ENCODE peak calls at places on chromosomes 3 and 15, in seven cellular contexts. N is astrocyte, T is neuronal stem cell, E is stomach, R is breast epithelium, S is A549, Z is fibroblast of lung. C is an unnamed sample.

GRCh38 chr15:35444557-35445204 is 101.3 kb downstream of the DPH6 start:
- DNase-seq in N (peak; percentile 30), T (peak; percentile 47), E (no peak), R (no peak), S (peak; percentile 47), Z (peak; percentile 77), C (no peak)

GRCh38 chr3:31369637-31370036 is 163.1 kb upstream of the STT3B start:
- DNase-seq in N (peak; percentile 13), T (no peak), E (no peak), R (no peak), S (peak; percentile 14), Z (peak; percentile 25), C (no peak)

GRCh38 chr15:94230886-94231727 is at the start of gene MCTP2:
- DNase-seq in N (peak; percentile 37), T (peak; percentile 47), E (peak; percentile 89), R (peak; percentile 69), S (peak; percentile 11), Z (peak; percentile 56), C (peak; percentile 79)

GRCh38 chr3:133854971-133855370 is 40.7 kb downstream of the RAB6B start:
- DNase-seq in N (no peak), T (no peak), E (no peak), R (no peak), S (no peak), Z (no peak), C (no peak)

GRCh38 chr3:71838406-71838805 is 53.5 kb upstream of the PROK2 start:
- DNase-seq in N (no peak), T (no peak), E (no peak), R (no peak), S (no peak), Z (no peak), C (no peak)

GRCh38 chr15:36774765-36775164 is 195.3 kb downstream of the CDIN1 start:
- DNase-seq in N (no peak), T (no peak), E (no peak), R (no peak), S (no peak), Z (no peak), C (no peak)

GRCh38 chr3:106729481-106729880 is 647.8 kb upstream of the CCDC54 start:
- DNase-seq in N (no peak), T (no peak), E (no peak), R (no peak), S (no peak), Z (no peak), C (no peak)

GRCh38 chr3:192223815-192224214 is 503.5 kb downstream of the FGF12 start:
- DNase-seq in N (no peak), T (no peak), E (no peak), R (no peak), S (no peak), Z (no peak), C (no peak)

GRCh38 chr3:38516669-38517068 is 20.5 kb downstream of the EXOG start:
- DNase-seq in N (no peak), T (no peak), E (no peak), R (no peak), S (peak; percentile 35), Z (no peak), C (no peak)

GRCh38 chr3:33746412-33747116 is 28.5 kb upstream of the CLASP2 start:
- DNase-seq in N (no peak), T (no peak), E (no peak), R (no peak), S (no peak), Z (no peak), C (no peak)

GRCh38 chr15:48471073-48471472 is 139.8 kb downstream of the DUT start:
- DNase-seq in N (no peak), T (no peak), E (no peak), R (no peak), S (no peak), Z (no peak), C (no peak)

GRCh38 chr15:45181491-45182285 is 6.1 kb downstream of the SHF start:
- DNase-seq in N (no peak), T (no peak), E (no peak), R (no peak), S (no peak), Z (no peak), C (peak; percentile 14)

GRCh38 chr3:69120879-69121464 is 1.4 kb downstream of the LMOD3 start:
- DNase-seq in N (peak; percentile 46), T (peak; percentile 82), E (peak; percentile 81), R (peak; percentile 73), S (peak; percentile 85), Z (peak; percentile 84), C (peak; percentile 79)

GRCh38 chr15:32867313-32867626 is 149.5 kb downstream of the GREM1 start:
- DNase-seq in N (peak; percentile 94), T (no peak), E (no peak), R (no peak), S (peak; percentile 93), Z (peak; percentile 95), C (no peak)

GRCh38 chr3:45566951-45567411 is 27.6 kb upstream of the LIMD1 start:
- DNase-seq in N (no peak), T (no peak), E (no peak), R (no peak), S (no peak), Z (no peak), C (no peak)

GRCh38 chr3:69009559-69010410 is 3.7 kb downstream of the EOGT start:
- DNase-seq in N (peak; percentile 95), T (no peak), E (no peak), R (no peak), S (no peak), Z (peak; percentile 94), C (no peak)

GRCh38 chr3:152352559-152352958 is 83.8 kb downstream of the MBNL1 start:
- DNase-seq in N (no peak), T (no peak), E (no peak), R (no peak), S (no peak), Z (no peak), C (no peak)

GRCh38 chr15:66673410-66674322 is 28.4 kb upstream of the SMAD6 start:
- DNase-seq in N (peak; percentile 42), T (peak; percentile 60), E (peak; percentile 37), R (no peak), S (peak; percentile 58), Z (no peak), C (no peak)

GRCh38 chr15:31465083-31465955 is 138.7 kb downstream of the KLF13 start:
- DNase-seq in N (no peak), T (no peak), E (peak; percentile 45), R (no peak), S (no peak), Z (no peak), C (no peak)

GRCh38 chr3:135694142-135694541 is 271.4 kb upstream of the PPP2R3A start:
- DNase-seq in N (no peak), T (no peak), E (no peak), R (no peak), S (no peak), Z (no peak), C (no peak)

GRCh38 chr3:192816274-192816853 is 89.0 kb upstream of the FGF12 start:
- DNase-seq in N (no peak), T (peak; percentile 36), E (no peak), R (no peak), S (peak; percentile 48), Z (peak; percentile 75), C (peak; percentile 38)

GRCh38 chr15:29208352-29208751 is 61.3 kb downstream of the NSMCE3 start:
- DNase-seq in N (no peak), T (no peak), E (no peak), R (no peak), S (peak; percentile 21), Z (no peak), C (no peak)

GRCh38 chr15:41507820-41508290 is 5.8 kb downstream of the LTK start:
- DNase-seq in N (no peak), T (no peak), E (peak; percentile 94), R (peak; percentile 90), S (no peak), Z (no peak), C (no peak)

GRCh38 chr3:164522073-164522763 is 556.1 kb downstream of the SI start:
- DNase-seq in N (no peak), T (no peak), E (no peak), R (no peak), S (no peak), Z (no peak), C (no peak)
- H3K4me3 ChIP-seq in N (no peak overlapping the region), T (no peak overlapping the region), E (no peak overlapping the region), R (no peak overlapping the region), S (no peak overlapping the region), Z (no peak overlapping the region), C (no peak overlapping the region)

DNA sequence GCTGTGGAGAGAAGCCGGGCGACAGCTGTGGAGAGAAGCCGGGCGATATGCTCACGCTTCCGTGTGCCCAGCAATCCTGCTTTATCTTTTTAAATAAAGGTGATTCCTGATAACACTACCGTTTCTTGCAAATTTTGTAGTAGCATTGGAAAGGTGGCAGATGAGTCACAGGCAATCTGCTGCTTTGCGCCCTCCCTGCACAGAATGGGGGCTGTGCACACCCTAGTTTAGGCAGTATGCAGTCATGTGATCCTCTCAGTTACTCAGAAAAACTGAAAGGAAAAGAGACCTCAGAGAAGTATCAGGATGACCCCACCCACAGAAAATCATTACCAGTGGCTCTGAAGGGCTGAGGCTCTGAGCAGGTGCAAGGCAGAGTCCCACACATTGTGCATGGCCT is 24.9 kb upstream of the TMCC1 start:
- DNase-seq in N (no peak), T (no peak), E (no peak), R (no peak), S (no peak), Z (no peak), C (no peak)
- H3K9me3 ChIP-seq in N (peaks cover 31% of the 10 kb centered on the region), T (peaks cover 18% of the 10 kb centered on the region), E (peaks cover 44% of the 10 kb centered on the region), R (peaks cover 45% of the 10 kb centered on the region), S (peaks cover 46% of the 10 kb centered on the region), Z (no peaks in the 10 kb centered on the region), C (peaks cover 18% of the 10 kb centered on the region)

DNA sequence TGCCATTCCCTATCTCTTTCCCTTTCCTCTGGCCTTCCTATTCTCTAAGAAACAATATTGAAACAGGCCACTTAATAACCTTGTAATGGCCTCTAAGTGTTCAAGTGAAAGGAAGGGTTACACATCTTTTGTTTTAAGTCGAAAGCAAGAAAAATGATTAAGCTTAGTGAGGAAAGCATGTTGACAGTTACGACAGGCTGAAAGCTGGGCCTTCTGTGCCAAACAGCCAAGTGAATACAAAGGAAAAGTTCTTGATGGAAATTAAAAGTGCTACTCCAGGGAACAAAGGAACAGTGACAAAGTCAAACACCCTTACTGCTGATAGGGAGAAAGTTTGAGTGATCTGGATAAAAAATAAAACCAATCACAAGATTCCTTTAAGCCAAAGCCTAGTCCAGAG is 54.2 kb downstream of the SENP2 start:
- DNase-seq in N (no peak), T (no peak), E (no peak), R (no peak), S (no peak), Z (no peak), C (no peak)
- H3K27ac ChIP-seq in N (no peak overlapping the region), T (no peak overlapping the region), E (peak overlapping the region; percentile 31), R (no peak overlapping the region), S (no peak overlapping the region), Z (no peak overlapping the region), C (no peak overlapping the region)

DNA sequence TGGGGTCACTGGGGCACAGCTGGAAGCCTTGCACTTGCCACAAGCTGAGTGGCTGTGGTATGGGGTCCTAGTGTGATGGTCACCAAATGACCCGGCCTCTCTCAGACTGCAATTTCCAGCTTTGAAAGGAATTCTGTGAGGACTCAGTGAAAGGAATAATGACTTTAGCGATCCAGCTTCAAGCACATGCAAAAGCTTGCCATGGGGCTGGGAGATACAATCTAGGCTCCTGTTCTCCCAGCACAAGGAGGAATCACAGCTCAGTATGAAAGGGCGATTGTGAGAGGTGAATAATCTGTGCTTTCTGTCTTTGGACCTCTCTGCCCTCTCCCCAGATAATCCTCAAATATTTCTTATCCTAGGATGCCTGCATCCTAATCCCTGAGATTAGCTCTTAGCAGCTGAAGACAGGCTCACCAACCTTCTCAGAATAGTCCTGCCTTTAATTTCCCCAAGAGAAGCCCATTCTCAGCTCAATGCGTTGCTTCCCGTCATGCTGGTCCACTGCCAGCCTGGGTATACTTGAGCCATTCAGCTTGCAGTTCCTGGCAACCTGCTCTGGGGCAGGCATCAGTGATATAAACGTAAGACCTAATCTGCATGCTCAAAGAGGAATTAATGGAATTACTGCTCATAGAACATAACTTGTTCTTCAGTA is 15.0 kb downstream of the TLNRD1 start:
- DNase-seq in N (no peak), T (no peak), E (no peak), R (no peak), S (no peak), Z (no peak), C (no peak)
- H3K4me3 ChIP-seq in N (no peak overlapping the region), T (no peak overlapping the region), E (no peak overlapping the region), R (no peak overlapping the region), S (no peak overlapping the region), Z (no peak overlapping the region), C (no peak overlapping the region)

C was measured in CD4-positive, alpha-beta memory T cell.